ENCODE peak calls at places on chromosomes 11 and 22, in four cellular contexts. R is heart right ventricle; F is body of pancreas; K is activated T-helper 1 cell treated with anti-CD3 and anti-CD28 coated beads, Interleukin-12 subunit alpha, Interleukin-12 subunit beta, Interleukin-2, Interleukin-4 antibody, amounts not matched to agents 30 ng/mL and 10 ng/mL and 1 ng/mL, durations not matched to agents 14 hours and 24 hours and 36 hours. U is an unnamed sample.

GRCh38 chr11:119688362-119688761 is 40.6 kb downstream of the NECTIN1 start:
- DNase-seq in K (no peak), R (no peak), F (no peak), U (no peak)

GRCh38 chr22:49754674-49755590 is 72.7 kb downstream of the BRD1 start:
- DNase-seq in R (no peak), K (no peak), F (no peak), U (no peak)

GRCh38 chr11:128506384-128506783 is 81.0 kb downstream of the ETS1 start:
- DNase-seq in F (no peak), R (no peak), K (no peak), U (no peak)

GRCh38 chr11:84686726-84687125 is 940.4 kb downstream of the DLG2 start:
- DNase-seq in R (no peak), F (no peak), K (no peak), U (no peak)

GRCh38 chr11:121134758-121135312 is 33.8 kb downstream of the TECTA start:
- DNase-seq in F (no peak), K (no peak), R (no peak), U (no peak)

GRCh38 chr22:29253561-29254282 is 14.1 kb downstream of the RHBDD3 start:
- DNase-seq in F (no peak), K (no peak), R (no peak), U (no peak)

GRCh38 chr22:49693416-49693815 is 134.3 kb downstream of the BRD1 start:
- DNase-seq in R (no peak), F (no peak), K (no peak), U (no peak)

GRCh38 chr11:124086447-124086846 is 28.8 kb upstream of the VWA5A start:
- DNase-seq in K (no peak), R (no peak), F (no peak), U (no peak)

GRCh38 chr11:10366568-10367331 is 61.9 kb downstream of the ADM start:
- DNase-seq in K (peak; percentile 51), F (peak; percentile 83), R (peak; percentile 90), U (peak; percentile 81)

GRCh38 chr11:77558380-77558779 is 31.4 kb upstream of the AQP11 start:
- DNase-seq in K (no peak), R (no peak), F (no peak), U (no peak)

GRCh38 chr11:42806191-42806590 is 505.6 kb upstream of the API5 start:
- DNase-seq in R (no peak), K (no peak), F (no peak), U (no peak)